ENCODE peak calls at places on chromosome 2, in five cellular contexts. K is MG63; Z is fibroblast of the conjunctiva; M is CD8-positive, alpha-beta memory T cell; S is PC-3. Q is an unnamed sample.

GRCh38 chr2:49861821-49862220 is 707.5 kb upstream of the FSHR start:
- DNase-seq in Z (no peak), M (no peak), K (no peak), S (no peak), Q (no peak)

GRCh38 chr2:105962221-105962620 is 217.5 kb downstream of the NCK2 start:
- DNase-seq in S (no peak), Z (no peak), K (no peak), M (no peak), Q (no peak)

GRCh38 chr2:32522770-32523169 is 105.1 kb upstream of the TTC27 start:
- DNase-seq in M (no peak), Z (no peak), S (no peak), K (no peak), Q (no peak)

GRCh38 chr2:24708537-24709152 is 84.5 kb downstream of the PTRHD1 start:
- DNase-seq in S (peak; percentile 46), Z (no peak), K (no peak), M (no peak), Q (no peak)

GRCh38 chr2:40043191-40043590 is 264.1 kb upstream of the THUMPD2 start:
- DNase-seq in S (no peak), M (no peak), Z (no peak), K (no peak), Q (no peak)

GRCh38 chr2:64859208-64860161 is 129.7 kb upstream of the SLC1A4 start:
- DNase-seq in M (no peak), S (peak; percentile 86), Z (peak; percentile 83), K (peak; percentile 98), Q (no peak)

GRCh38 chr2:234556848-234557573 is 60.1 kb upstream of the ARL4C start:
- DNase-seq in Z (no peak), S (peak; percentile 88), K (peak; percentile 23), M (no peak), Q (no peak)

GRCh38 chr2:59584958-59585357 is 968.5 kb downstream of the BCL11A start:
- DNase-seq in Z (no peak), M (no peak), S (no peak), K (no peak), Q (no peak)

GRCh38 chr2:39660612-39661196 is 5.0 kb upstream of the TMEM178A start:
- DNase-seq in Z (no peak), M (no peak), K (no peak), S (no peak), Q (no peak)

GRCh38 chr2:121343191-121343590 is 58.2 kb upstream of the TFCP2L1 start:
- DNase-seq in M (no peak), S (no peak), Z (no peak), K (no peak), Q (no peak)

GRCh38 chr2:240454031-240454901 is 18.8 kb downstream of the GPC1 start:
- DNase-seq in S (no peak), K (no peak), Z (no peak), M (no peak), Q (no peak)

GRCh38 chr2:1814061-1814460 is 69.7 kb upstream of the PXDN start:
- DNase-seq in M (no peak), K (no peak), S (no peak), Z (no peak), Q (no peak)

GRCh38 chr2:100673691-100674485 is 111.1 kb downstream of the PDCL3 start:
- DNase-seq in M (no peak), K (no peak), S (no peak), Z (no peak), Q (no peak)

GRCh38 chr2:200383380-200384110 is 77.1 kb downstream of the SPATS2L start:
- DNase-seq in K (no peak), S (no peak), Z (peak; percentile 76), M (no peak), Q (no peak)

GRCh38 chr2:85795331-85796045 is 41.7 kb downstream of the ATOH8 start:
- DNase-seq in Z (no peak), S (no peak), M (no peak), K (no peak), Q (no peak)

GRCh38 chr2:142220239-142220638 is 89.4 kb upstream of the LRP1B start:
- DNase-seq in Z (no peak), S (no peak), K (no peak), M (no peak), Q (no peak)

Q was measured in naive thymus-derived CD4-positive, alpha-beta T cell.